ENCODE peak calls at places on chromosomes 7 and 10, in seven cellular contexts. O is SK-N-SH, C is H1, G is HCT116, N is HepG2, E is K562, F is GM12878. J is an unnamed sample.

GRCh38 chr7:3332308-3332707 is 31.3 kb downstream of the SDK1 start:
- DNase-seq in O (no peak), C (no peak), G (no peak), N (no peak), E (no peak), F (no peak), J (no peak)

GRCh38 chr7:90625562-90625961 is 29.4 kb downstream of the CDK14 start:
- DNase-seq in O (peak), C (no peak), G (no peak), N (no peak), E (no peak), F (no peak), J (no peak)

GRCh38 chr7:117007285-117007684 is 54.0 kb downstream of the ST7 start:
- DNase-seq in O (no peak), C (no peak), G (no peak), N (no peak), E (no peak), F (no peak), J (no peak)

GRCh38 chr10:58817499-58817898 is 304.8 kb downstream of the BICC1 start:
- DNase-seq in O (no peak), C (no peak), G (no peak), N (peak), E (no peak), F (no peak), J (no peak)

GRCh38 chr7:92953657-92954056 is 117.3 kb upstream of the CDK6 start:
- DNase-seq in O (no peak), C (no peak), G (no peak), N (no peak), E (no peak), F (no peak), J (no peak)

GRCh38 chr7:136925556-136925955 is 57.1 kb downstream of the CHRM2 start:
- DNase-seq in O (no peak), C (no peak), G (no peak), N (no peak), E (no peak), F (no peak), J (no peak)

GRCh38 chr10:36534471-36535002 is 590.9 kb upstream of the ANKRD30A start:
- DNase-seq in O (no peak), C (no peak), G (no peak), N (no peak), E (no peak), F (no peak), J (peak)

GRCh38 chr7:54179321-54180029 is 362.7 kb upstream of the VSTM2A start:
- DNase-seq in O (no peak), C (no peak), G (no peak), N (no peak), E (no peak), F (no peak), J (no peak)

GRCh38 chr7:105807363-105807762 is 69.0 kb downstream of the ATXN7L1 start:
- DNase-seq in O (no peak), C (no peak), G (no peak), N (no peak), E (no peak), F (no peak), J (no peak)

GRCh38 chr7:102072636-102073209 is 213.9 kb upstream of the SH2B2 start:
- DNase-seq in O (no peak), C (no peak), G (no peak), N (no peak), E (no peak), F (no peak), J (no peak)

GRCh38 chr10:73910401-73910763 is 550 bp upstream of the PLAU start:
- DNase-seq in O (peak), C (no peak), G (no peak), N (peak), E (peak), F (no peak), J (no peak)

GRCh38 chr7:29270979-29271658 is 76.5 kb downstream of the CHN2 start:
- DNase-seq in O (peak), C (no peak), G (no peak), N (peak), E (no peak), F (no peak), J (no peak)

GRCh38 chr7:76386691-76387260 is 22.7 kb downstream of the SSC4D start:
- DNase-seq in O (no peak), C (no peak), G (no peak), N (no peak), E (no peak), F (no peak), J (no peak)

GRCh38 chr10:13206546-13207443 is 27.4 kb downstream of the UCMA start:
- DNase-seq in O (peak), C (no peak), G (peak), N (peak), E (no peak), F (no peak), J (no peak)

GRCh38 chr10:34549001-34549400 is 266.1 kb downstream of the PARD3 start:
- DNase-seq in O (no peak), C (no peak), G (no peak), N (no peak), E (no peak), F (no peak), J (no peak)

GRCh38 chr10:117594722-117595121 is 52.2 kb downstream of the EMX2 start:
- DNase-seq in O (no peak), C (no peak), G (no peak), N (no peak), E (no peak), F (no peak), J (no peak)

GRCh38 chr7:129678606-129679005 is 67.1 kb downstream of the NRF1 start:
- DNase-seq in O (no peak), C (no peak), G (no peak), N (no peak), E (no peak), F (no peak), J (no peak)

GRCh38 chr7:137940656-137941518 is 61.0 kb downstream of the CREB3L2 start:
- DNase-seq in O (no peak), C (no peak), G (no peak), N (peak), E (peak), F (no peak), J (no peak)

GRCh38 chr10:49135575-49136313 is 1.9 kb upstream of the FAM170B start:
- DNase-seq in O (no peak), C (no peak), G (no peak), N (no peak), E (no peak), F (no peak), J (no peak)

GRCh38 chr10:91410638-91411367 is 659 bp downstream of the HECTD2 start:
- DNase-seq in O (peak), C (no peak), G (no peak), N (no peak), E (peak), F (no peak), J (no peak)

GRCh38 chr7:158581440-158582088 is 6.1 kb downstream of the PTPRN2 start:
- DNase-seq in O (no peak), C (no peak), G (no peak), N (peak), E (no peak), F (no peak), J (no peak)

GRCh38 chr7:17608114-17608833 is 309.8 kb downstream of the AHR start:
- DNase-seq in O (no peak), C (no peak), G (no peak), N (no peak), E (no peak), F (no peak), J (no peak)

GRCh38 chr10:122703483-122704448 is 4.1 kb upstream of the C10orf120 start:
- DNase-seq in O (peak), C (peak), G (peak), N (peak), E (peak), F (no peak), J (peak)

GRCh38 chr7:45196374-45196773 is 38.8 kb downstream of the RAMP3 start:
- DNase-seq in O (no peak), C (no peak), G (no peak), N (no peak), E (no peak), F (peak), J (no peak)

GRCh38 chr7:91079491-91079890 is 184.7 kb upstream of the FZD1 start:
- DNase-seq in O (no peak), C (no peak), G (no peak), N (no peak), E (no peak), F (no peak), J (no peak)

GRCh38 chr10:124697837-124698559 is 46.2 kb downstream of the FAM53B start:
- DNase-seq in O (no peak), C (no peak), G (no peak), N (no peak), E (no peak), F (no peak), J (no peak)

GRCh38 chr7:53996856-53997255 is 545.3 kb upstream of the VSTM2A start:
- DNase-seq in O (no peak), C (no peak), G (no peak), N (no peak), E (no peak), F (no peak), J (no peak)

GRCh38 chr7:144513332-144513731 is 109.8 kb upstream of the NOBOX start:
- DNase-seq in O (no peak), C (no peak), G (peak), N (no peak), E (no peak), F (peak), J (peak)

GRCh38 chr10:28250782-28251181 is 52.1 kb downstream of the MPP7 start:
- DNase-seq in O (no peak), C (no peak), G (no peak), N (peak), E (peak), F (no peak), J (no peak)

GRCh38 chr7:48042216-48042615 is 6.9 kb downstream of the C7orf57 start:
- DNase-seq in O (no peak), C (no peak), G (no peak), N (no peak), E (no peak), F (no peak), J (no peak)

GRCh38 chr10:46520941-46521340 is 35.5 kb downstream of the GPRIN2 start:
- DNase-seq in O (peak), C (peak), G (no peak), N (no peak), E (no peak), F (no peak), J (no peak)

GRCh38 chr7:140478361-140479061 is 794 bp downstream of the MKRN1 start:
- DNase-seq in O (peak), C (peak), G (no peak), N (no peak), E (peak), F (no peak), J (no peak)

DNA sequence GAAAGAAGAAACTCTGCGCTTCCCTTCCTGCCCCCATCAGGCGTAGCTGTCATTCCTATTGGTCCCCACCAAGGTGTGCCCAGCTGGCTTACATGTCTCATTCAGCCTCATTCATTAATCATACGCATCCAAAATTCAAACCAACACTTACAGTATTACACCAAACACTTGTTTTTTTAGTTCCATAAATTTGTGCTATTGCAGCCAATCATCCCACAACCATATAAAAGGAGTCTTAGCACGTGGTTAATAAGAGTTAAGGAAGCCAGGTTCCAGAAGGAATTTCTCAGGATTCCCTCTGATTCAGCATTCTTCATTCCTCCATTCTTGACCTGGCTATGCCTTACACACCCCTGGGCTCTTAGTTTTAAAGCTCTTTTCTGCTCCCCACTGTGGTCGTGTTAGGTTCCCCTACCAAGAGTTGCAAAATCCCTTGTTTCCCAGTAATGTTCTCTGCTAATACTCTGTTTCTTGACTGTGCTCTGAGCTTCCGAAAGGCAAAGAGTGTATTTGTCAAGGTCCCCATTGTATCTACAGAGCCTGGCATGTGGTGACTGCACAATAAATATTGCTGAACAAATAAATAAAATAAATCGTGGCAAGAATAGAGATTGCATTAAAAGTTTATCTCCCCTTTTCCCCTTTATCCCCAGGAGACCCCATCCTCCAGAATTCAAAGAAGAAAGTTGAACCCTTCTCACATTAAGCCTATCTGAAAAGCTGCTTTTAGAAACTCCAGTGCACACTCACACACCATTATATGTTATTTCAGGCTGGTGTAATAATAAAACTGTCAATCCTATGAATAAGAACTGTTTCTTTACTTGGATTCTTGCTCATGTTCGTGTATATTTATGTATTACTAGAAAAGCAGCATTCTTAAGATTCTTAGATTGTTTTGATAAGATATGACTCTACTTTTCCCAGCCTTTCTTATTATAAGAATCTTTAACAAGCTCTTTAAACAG is 514.4 kb downstream of the INHBA start:
- DNase-seq in O (no peak), C (no peak), G (no peak), N (no peak), E (no peak), F (no peak), J (peak)
- TF ChIP-seq SIN3A in O (no peak), C (no peak), G (no peak), N (no peak), E (no peak), F (no peak), J (no peak)

GRCh38 chr7:133702903-133703302 is 424.2 kb upstream of the LRGUK start:
- DNase-seq in O (no peak), C (no peak), G (no peak), N (no peak), E (no peak), F (no peak), J (no peak)

GRCh38 chr7:133703547-133703946 is 423.6 kb upstream of the LRGUK start:
- DNase-seq in O (peak), C (no peak), G (no peak), N (no peak), E (no peak), F (no peak), J (no peak)

GRCh38 chr7:133704436-133704835 is 422.7 kb upstream of the LRGUK start:
- DNase-seq in O (no peak), C (no peak), G (no peak), N (no peak), E (no peak), F (no peak), J (no peak)

GRCh38 chr7:133705596-133705995 is 421.5 kb upstream of the LRGUK start:
- DNase-seq in O (no peak), C (no peak), G (peak), N (no peak), E (no peak), F (no peak), J (peak)

GRCh38 chr7:133706016-133706415 is 421.1 kb upstream of the LRGUK start:
- DNase-seq in O (no peak), C (no peak), G (no peak), N (no peak), E (no peak), F (no peak), J (no peak)
- H3K27ac ChIP-seq in O (peak), C (no peak), G (no peak), N (no peak), E (no peak), F (no peak), J (no peak)

GRCh38 chr10:130929422-130930325 is 381.8 kb downstream of the TCERG1L start:
- DNase-seq in O (no peak), C (no peak), G (no peak), N (no peak), E (no peak), F (no peak), J (no peak)
- TF ChIP-seq SIN3A in O (no peak), C (no peak), G (no peak), N (no peak), E (no peak), F (no peak), J (no peak)

GRCh38 chr10:4129866-4130455 is 345.0 kb upstream of the KLF6 start:
- DNase-seq in O (no peak), C (no peak), G (no peak), N (no peak), E (no peak), F (no peak), J (no peak)
- H3K27ac ChIP-seq in O (no peak), C (no peak), G (no peak), N (no peak), E (no peak), F (no peak), J (peak)

DNA sequence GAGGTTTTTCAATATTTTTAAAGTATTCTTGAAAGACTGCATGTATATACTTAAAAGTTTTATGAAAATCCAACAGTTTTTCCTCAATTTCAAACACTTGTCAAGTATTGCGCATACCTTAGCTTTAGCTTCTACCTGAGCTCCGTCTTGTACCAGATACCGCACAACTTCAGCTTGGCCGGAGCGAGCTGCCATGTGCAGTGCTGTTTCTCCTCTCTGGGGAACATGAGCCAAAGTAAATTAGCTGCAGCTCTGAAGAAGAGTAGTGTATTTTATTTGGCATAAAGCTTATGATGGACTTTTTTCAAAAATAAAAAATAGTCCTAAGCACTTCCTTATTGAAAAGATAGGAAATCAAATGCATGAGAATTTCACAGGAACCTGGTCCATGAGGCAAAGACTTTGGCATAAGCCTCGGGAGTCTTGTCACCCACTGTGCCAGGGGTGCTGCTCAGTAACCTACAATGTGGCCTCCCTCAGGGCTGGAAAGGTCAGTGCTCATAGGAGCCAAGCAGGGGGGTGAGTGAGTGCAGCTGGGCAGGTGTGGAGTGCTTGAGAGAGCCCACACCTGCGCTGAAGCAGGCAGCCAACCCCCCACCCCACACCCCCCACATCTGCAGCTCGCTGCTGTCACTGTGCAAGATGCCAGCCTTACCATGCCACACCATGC is 189.5 kb downstream of the ANK3 start:
- DNase-seq in O (no peak), C (no peak), G (no peak), N (no peak), E (no peak), F (no peak), J (no peak)
- TF ChIP-seq SIN3A in O (no peak), C (no peak), G (no peak), N (no peak), E (no peak), F (no peak), J (no peak)

GRCh38 chr10:14617125-14617524 is 157.6 kb downstream of the FAM107B start:
- DNase-seq in O (no peak), C (no peak), G (no peak), N (no peak), E (no peak), F (no peak), J (no peak)

GRCh38 chr10:14616465-14616864 is 158.2 kb downstream of the FAM107B start:
- DNase-seq in O (no peak), C (no peak), G (no peak), N (no peak), E (no peak), F (no peak), J (no peak)

GRCh38 chr10:14611971-14612693 is 162.6 kb downstream of the FAM107B start:
- DNase-seq in O (no peak), C (no peak), G (no peak), N (peak), E (no peak), F (no peak), J (no peak)

GRCh38 chr10:14612873-14613569 is 161.7 kb downstream of the FAM107B start:
- DNase-seq in O (no peak), C (no peak), G (no peak), N (no peak), E (no peak), F (no peak), J (no peak)

DNA sequence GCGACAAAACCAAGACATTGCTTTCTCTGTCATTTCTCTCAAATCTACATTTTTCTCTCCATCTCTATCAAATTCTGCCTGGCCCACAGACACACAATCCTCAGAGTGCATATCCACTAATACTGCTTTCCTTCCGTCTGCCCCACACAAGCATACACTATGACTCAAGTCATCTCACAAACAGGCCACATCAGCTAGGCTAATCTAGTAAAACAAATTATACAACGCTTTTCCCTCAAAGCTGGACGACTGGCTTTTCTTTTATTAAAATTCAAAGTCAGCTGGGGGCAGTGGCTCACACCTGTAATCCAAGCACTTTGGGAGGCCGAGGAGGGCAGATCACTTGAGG is 161.2 kb downstream of the FAM107B start:
- DNase-seq in O (no peak), C (no peak), G (no peak), N (no peak), E (no peak), F (no peak), J (no peak)
- H3K27ac ChIP-seq in O (no peak), C (no peak), G (no peak), N (no peak), E (no peak), F (no peak), J (no peak)

DNA sequence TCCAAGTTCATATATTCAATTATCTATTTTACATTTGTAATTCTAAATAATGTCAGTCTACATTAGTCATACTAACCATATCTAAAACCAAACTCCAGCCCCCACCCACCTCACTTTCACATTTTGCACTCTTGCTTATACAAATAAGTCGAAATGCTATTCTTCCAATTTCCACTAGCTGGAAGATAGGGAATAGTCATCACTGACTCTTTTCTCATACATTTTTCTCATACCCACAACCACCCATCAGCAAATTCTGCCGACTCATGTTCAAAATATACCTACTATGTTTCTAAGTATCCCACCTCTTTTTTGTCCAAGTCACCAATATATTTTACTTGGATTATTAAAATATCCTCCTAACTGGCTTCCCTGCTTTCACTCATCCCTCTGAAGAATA is 93.2 kb upstream of the DGKB start:
- DNase-seq in O (no peak), C (no peak), G (no peak), N (no peak), E (no peak), F (no peak), J (no peak)
- TF ChIP-seq SIN3A in O (no peak), C (no peak), G (no peak), N (no peak), E (no peak), F (no peak), J (no peak)

GRCh38 chr10:60348982-60349381 is 40.7 kb downstream of the ANK3 start:
- DNase-seq in O (no peak), C (no peak), G (no peak), N (no peak), E (no peak), F (no peak), J (no peak)
- H3K27ac ChIP-seq in O (peak), C (no peak), G (no peak), N (no peak), E (no peak), F (no peak), J (no peak)